ENCODE peak calls at places on chromosomes 1 and 21, in five cellular contexts. G is pancreas, D is GM06990, U is heart right ventricle, C is IMR-90. J is an unnamed sample.

GRCh38 chr21:39874759-39875158 is 7.5 kb downstream of the PCP4 start:
- DNase-seq in C (no peak), U (no peak), G (no peak), D (no peak), J (no peak)

GRCh38 chr1:27979151-27979858 is 19.5 kb downstream of the XKR8 start:
- DNase-seq in U (no peak), C (peak; percentile 81), D (no peak), G (no peak), J (peak; percentile 40)

GRCh38 chr1:2468041-2468472 is 8.0 kb upstream of the PLCH2 start:
- DNase-seq in G (peak; percentile 68), U (no peak), C (peak; percentile 34), D (no peak), J (peak; percentile 69)

GRCh38 chr1:40922969-40923368 is 56.5 kb upstream of the CTPS1 start:
- DNase-seq in C (no peak), U (no peak), D (no peak), G (no peak), J (no peak)

GRCh38 chr1:81670286-81670685 is 130.4 kb upstream of the ADGRL2 start:
- DNase-seq in U (peak; percentile 85), G (peak; percentile 66), C (peak; percentile 97), D (no peak), J (no peak)

GRCh38 chr1:58964880-58965279 is 181.0 kb upstream of the JUN start:
- DNase-seq in D (no peak), U (no peak), G (no peak), C (peak; percentile 40), J (no peak)

GRCh38 chr1:198929961-198930599 is 291.2 kb downstream of the PTPRC start:
- DNase-seq in D (no peak), C (peak; percentile 31), U (no peak), G (no peak), J (no peak)

GRCh38 chr1:8794605-8795004 is 22.8 kb downstream of the RERE start:
- DNase-seq in U (no peak), D (no peak), C (no peak), G (no peak), J (no peak)

GRCh38 chr1:43522776-43523480 is 7.8 kb upstream of the PTPRF start:
- DNase-seq in D (no peak), U (no peak), C (peak; percentile 93), G (no peak), J (no peak)

GRCh38 chr1:231828182-231828920 is 201.8 kb downstream of the DISC1 start:
- DNase-seq in G (no peak), D (no peak), U (no peak), C (peak; percentile 95), J (no peak)

GRCh38 chr21:23986214-23986613 is 1621.1 kb downstream of the MRPL39 start:
- DNase-seq in D (no peak), C (no peak), G (no peak), U (no peak), J (no peak)

GRCh38 chr1:241208910-241209414 is 148.0 kb downstream of the RGS7 start:
- DNase-seq in C (no peak), D (no peak), U (no peak), G (no peak), J (no peak)

GRCh38 chr21:36479415-36480402 is at the start of gene CLDN14:
- DNase-seq in G (no peak), U (no peak), D (no peak), C (peak; percentile 58), J (no peak)

GRCh38 chr1:207606362-207606755 is 38.6 kb upstream of the CR1L start:
- DNase-seq in U (no peak), C (no peak), D (no peak), G (no peak), J (no peak)

GRCh38 chr21:36163780-36164426 is 7.3 kb downstream of the DOP1B start:
- DNase-seq in D (no peak), C (no peak), U (no peak), G (no peak), J (no peak)

GRCh38 chr21:45200596-45201296 is 86.9 kb downstream of the POFUT2 start:
- DNase-seq in U (no peak), C (no peak), G (no peak), D (no peak), J (no peak)

GRCh38 chr1:109528296-109528695 is 11.4 kb upstream of the GPR61 start:
- DNase-seq in G (no peak), C (no peak), D (no peak), U (no peak), J (no peak)
- TF ChIP-seq CTCF in G (no peak), C (no peak), D (no peak), U (no peak), J (no peak)

GRCh38 chr1:245277276-245277675 is 122.5 kb downstream of the KIF26B start:
- DNase-seq in U (no peak), G (no peak), D (no peak), C (no peak), J (no peak)
- TF ChIP-seq CTCF in U (no peak), G (no peak), D (peak; percentile 43), C (no peak), J (peak; percentile 1)

GRCh38 chr1:1262759-1263158 is 10.9 kb downstream of the UBE2J2 start:
- DNase-seq in D (no peak), G (no peak), U (no peak), C (no peak), J (no peak)

GRCh38 chr1:1268284-1268682 is 5.4 kb downstream of the UBE2J2 start:
- DNase-seq in C (no peak), D (no peak), G (no peak), U (no peak), J (no peak)

GRCh38 chr1:1264026-1264425 is 9.6 kb downstream of the UBE2J2 start:
- DNase-seq in G (no peak), D (no peak), C (peak; percentile 61), U (no peak), J (no peak)

GRCh38 chr1:1267488-1268283 is 6.0 kb downstream of the UBE2J2 start:
- DNase-seq in C (no peak), G (no peak), D (no peak), U (no peak), J (no peak)

DNA sequence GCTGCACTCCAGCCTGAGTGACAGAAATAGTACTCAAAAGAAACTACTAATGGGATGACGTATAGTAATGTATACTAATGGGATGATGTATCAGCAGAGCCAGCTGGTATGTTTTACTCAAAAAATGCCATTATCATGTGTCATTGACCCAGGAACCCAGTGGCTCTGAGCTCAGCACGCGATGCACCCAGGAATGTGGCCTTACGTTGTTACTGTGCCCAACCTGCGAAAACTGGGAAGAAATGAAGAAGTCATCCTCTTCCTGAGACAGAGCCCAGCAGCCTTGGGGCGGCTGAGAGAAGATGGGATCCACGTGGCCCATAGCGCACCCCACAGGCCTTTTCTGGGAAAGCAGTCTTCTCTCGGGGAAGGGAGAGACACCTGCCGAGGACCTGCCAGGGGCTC is 8.8 kb downstream of the UBE2J2 start:
- DNase-seq in U (no peak), C (peak; percentile 100), D (no peak), G (no peak), J (no peak)
- TF ChIP-seq CTCF in U (no peak), C (peak; percentile 72), D (peak; percentile 8), G (no peak), J (no peak)

DNA sequence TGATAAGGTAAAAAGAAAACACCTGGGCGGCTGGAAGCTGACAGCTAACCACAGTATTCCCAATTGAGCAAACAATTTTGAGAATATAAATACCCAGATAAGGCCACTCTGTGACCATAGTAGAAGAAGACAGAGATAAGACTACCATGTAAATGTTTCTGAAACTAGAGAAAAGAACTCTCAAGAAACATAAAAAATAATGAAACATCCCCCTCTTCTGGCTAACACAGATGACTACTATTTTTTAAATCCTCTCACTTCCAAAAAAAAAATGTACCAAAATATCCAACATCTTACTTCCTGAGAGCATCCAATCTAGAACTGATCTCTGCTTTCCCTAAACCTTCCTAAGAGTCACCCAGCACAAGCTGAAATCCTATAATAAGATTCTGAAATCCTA is 125.9 kb downstream of the HFM1 start:
- DNase-seq in U (no peak), G (no peak), D (no peak), C (peak; percentile 28), J (no peak)
- TF ChIP-seq CTCF in U (peak; percentile 47), G (no peak), D (no peak), C (peak; percentile 41), J (no peak)

GRCh38 chr1:66929289-66929688 is 4.5 kb downstream of the MIER1 start:
- DNase-seq in C (no peak), G (no peak), U (no peak), D (no peak), J (no peak)

GRCh38 chr1:66927528-66927927 is 2.7 kb downstream of the MIER1 start:
- DNase-seq in D (no peak), U (no peak), G (no peak), C (no peak), J (no peak)

GRCh38 chr1:66925558-66925910 is 744 bp downstream of the MIER1 start:
- DNase-seq in U (no peak), D (no peak), G (no peak), C (no peak), J (no peak)

GRCh38 chr1:66925944-66926343 is 1.2 kb downstream of the MIER1 start:
- DNase-seq in U (no peak), G (no peak), D (no peak), C (no peak), J (no peak)

DNA sequence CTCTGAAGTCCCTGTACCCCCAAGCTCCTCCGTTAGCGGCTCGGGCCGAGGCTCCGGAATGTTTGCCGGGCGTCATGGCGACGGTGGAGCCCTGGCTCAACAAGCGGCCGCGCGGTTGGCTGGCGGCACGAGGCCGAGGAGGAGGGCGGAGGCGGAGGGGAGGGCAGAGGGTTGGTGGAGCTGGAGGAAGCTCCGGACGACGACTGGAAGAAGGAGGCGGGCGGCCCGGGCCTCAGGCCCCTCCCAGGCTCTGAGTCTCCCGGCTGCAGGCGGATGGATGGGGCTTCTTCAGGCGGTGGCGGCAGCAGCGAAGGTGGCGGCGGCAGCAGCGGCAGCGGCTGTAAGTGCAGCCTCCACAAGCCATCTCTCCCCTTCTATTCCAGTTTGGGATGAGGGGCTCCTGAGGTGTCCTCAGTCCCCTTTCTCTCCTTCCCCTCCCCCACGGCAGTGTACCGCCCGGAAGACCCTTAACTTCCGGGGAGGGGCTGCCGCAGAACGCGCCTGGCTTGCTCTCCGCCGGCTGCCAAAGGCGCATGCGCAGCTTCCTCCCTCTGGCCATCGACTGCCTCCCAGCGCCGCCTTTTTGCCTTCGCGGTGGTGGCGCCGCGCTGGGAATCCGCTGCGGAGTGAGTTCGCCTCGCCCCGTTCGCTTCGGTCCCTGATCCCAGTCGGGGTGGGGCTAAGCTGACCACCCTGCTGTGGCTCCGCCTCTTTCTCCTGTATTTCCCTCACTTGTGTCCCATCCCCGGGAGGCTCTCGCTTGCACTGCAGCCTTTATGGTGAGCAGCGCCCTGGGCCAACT is at the start of the genes DNAI4 and MIER1:
- DNase-seq in G (peak; percentile 98), D (peak; percentile 98), C (peak; percentile 98), U (peak; percentile 98), J (peak; percentile 97)
- TF ChIP-seq CTCF in G (peak; percentile 7), D (no peak), C (peak; percentile 5), U (no peak), J (no peak)